ENCODE peak calls at places on chromosome 20, in four cellular contexts. U is tibial artery; K is CD8-positive, alpha-beta memory T cell; Q is uterus. O is an unnamed sample.

GRCh38 chr20:2799271-2799670 is 1.2 kb downstream of the CPXM1 start:
- DNase-seq in U (no peak), K (no peak), Q (no peak), O (no peak)

GRCh38 chr20:41889125-41889870 is 271.1 kb upstream of the CHD6 start:
- DNase-seq in U (no peak), K (no peak), Q (no peak), O (no peak)

GRCh38 chr20:8156603-8157079 is 24.6 kb downstream of the PLCB1 start:
- DNase-seq in Q (no peak), K (no peak), U (no peak), O (no peak)

GRCh38 chr20:32979201-32979998 is 24.8 kb downstream of the SUN5 start:
- DNase-seq in U (peak; percentile 44), K (no peak), Q (no peak), O (no peak)

GRCh38 chr20:57837208-57838035 is 127.6 kb upstream of the PMEPA1 start:
- DNase-seq in Q (no peak), U (no peak), K (no peak), O (no peak)

GRCh38 chr20:10263385-10264165 is 44.9 kb downstream of the SNAP25 start:
- DNase-seq in Q (no peak), K (no peak), U (no peak), O (no peak)

GRCh38 chr20:10739575-10739974 is 65.8 kb upstream of the JAG1 start:
- DNase-seq in Q (no peak), K (no peak), U (no peak), O (no peak)

GRCh38 chr20:37267684-37268313 is 6.2 kb upstream of the GHRH start:
- DNase-seq in U (no peak), K (no peak), Q (no peak), O (no peak)

GRCh38 chr20:37406010-37406998 is 60.4 kb downstream of the SRC start:
- DNase-seq in U (no peak), K (no peak), Q (peak; percentile 51), O (no peak)

GRCh38 chr20:52047811-52048302 is 143.7 kb downstream of the ZFP64 start:
- DNase-seq in Q (no peak), K (no peak), U (no peak), O (peak; percentile 6)

GRCh38 chr20:51531712-51532456 is 10.6 kb downstream of the NFATC2 start:
- DNase-seq in U (no peak), K (no peak), Q (no peak), O (no peak)

GRCh38 chr20:46814366-46815232 is 80.0 kb upstream of the EYA2 start:
- DNase-seq in Q (no peak), U (no peak), K (no peak), O (no peak)

GRCh38 chr20:56342783-56343182 is 16.0 kb upstream of the FAM210B start:
- DNase-seq in U (no peak), Q (no peak), K (no peak), O (no peak)

GRCh38 chr20:24809606-24810005 is 139.5 kb upstream of the CST7 start:
- DNase-seq in Q (no peak), U (no peak), K (no peak), O (no peak)

GRCh38 chr20:34022154-34022842 is 28.6 kb downstream of the RALY start:
- DNase-seq in K (no peak), U (no peak), Q (no peak), O (no peak)

DNA sequence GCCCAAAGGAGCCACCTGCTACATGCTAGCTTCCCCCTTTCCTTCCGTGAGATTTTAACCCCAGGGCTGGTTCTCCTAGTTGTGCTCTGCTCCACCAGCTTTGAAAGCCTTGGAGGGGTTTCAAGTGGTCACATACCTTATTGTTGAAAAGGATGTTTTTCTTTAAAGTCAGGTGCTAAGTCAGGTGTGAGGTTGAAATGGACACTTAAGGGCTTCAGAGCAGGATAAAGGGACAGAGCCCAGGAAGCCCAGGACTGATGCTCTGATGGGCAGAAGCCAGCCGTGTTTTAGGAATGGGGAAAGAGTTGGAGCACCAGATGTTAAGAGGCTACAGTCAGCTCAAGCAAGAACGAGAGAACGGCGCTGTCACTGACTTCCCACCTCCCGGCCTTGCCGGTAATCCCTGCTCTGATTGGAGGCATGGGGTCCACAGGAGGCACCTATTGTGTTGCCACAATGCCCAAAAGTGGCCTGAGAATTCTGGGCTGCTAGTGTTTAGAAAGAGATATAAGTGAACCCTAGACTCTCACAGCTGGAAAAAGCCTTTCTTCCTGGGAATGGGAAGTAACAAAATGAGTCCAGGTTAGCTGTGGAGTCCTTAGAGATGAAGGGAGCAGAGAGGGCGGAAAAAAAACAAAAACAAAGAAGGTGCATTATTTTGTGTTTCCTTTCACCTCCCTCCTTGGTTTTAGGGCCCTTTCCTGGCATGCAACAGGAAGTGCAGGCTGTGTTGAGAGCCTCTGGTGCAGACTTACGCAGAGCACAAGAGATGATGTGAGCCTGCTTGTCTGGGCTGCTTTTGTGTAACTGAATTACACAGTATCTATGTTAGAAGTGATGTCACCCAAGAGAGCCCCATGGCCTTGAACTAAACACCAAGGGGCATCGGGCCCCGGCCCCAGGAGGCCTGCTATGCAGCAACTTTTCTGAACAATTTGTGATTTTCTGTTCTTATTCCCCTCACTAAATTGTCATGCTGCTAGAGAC is 25.2 kb downstream of the GNAS start:
- DNase-seq in U (no peak), K (no peak), Q (no peak), O (no peak)
- H3K27ac ChIP-seq in U (no peak overlapping the region), K (no peak overlapping the region), Q (no peak overlapping the region), O (no peak overlapping the region)

GRCh38 chr20:55213653-55214052 is 738.3 kb downstream of the DOK5 start:
- DNase-seq in Q (no peak), K (no peak), U (no peak), O (no peak)
- H3K9me3 ChIP-seq in Q (no peaks in the 10 kb centered on the region), K (no peaks in the 10 kb centered on the region), U (no peaks in the 10 kb centered on the region), O (no peaks in the 10 kb centered on the region)

DNA sequence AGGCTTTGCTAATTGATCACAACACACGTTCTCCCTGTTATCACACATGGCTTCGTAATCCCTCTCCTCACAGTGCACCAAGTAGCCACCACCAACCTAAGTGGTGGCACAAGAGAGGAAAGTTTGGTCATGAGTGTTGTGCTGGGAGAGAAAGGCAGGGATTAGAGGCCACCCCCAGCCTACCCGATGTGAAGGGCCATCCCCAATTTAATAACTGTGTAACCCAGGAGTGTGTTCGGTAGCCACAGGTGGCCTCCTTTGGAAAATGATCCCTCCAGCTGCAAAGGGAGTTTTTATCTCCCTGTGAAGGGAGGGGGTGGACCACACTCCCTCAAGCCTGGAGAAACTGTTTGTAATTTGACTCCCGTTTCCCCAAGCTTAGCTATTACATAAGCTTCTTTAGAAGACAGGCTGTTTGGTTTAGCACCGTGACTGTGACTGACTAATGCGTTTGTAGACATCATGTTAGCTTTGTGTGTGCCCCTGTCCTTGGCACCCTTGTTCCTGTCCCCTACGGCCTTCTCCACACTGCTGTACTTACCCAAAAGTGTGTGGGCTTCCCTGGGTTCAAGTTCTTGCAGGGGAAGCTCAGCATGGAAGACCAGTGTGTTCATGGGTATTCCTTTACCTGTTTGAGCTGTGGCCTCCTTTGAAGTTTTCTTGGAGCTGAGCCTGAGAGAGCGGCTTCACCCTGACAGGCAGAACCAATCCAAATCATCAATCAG is 20.6 kb downstream of the PPP1R16B start:
- DNase-seq in K (no peak), U (no peak), Q (no peak), O (no peak)
- H3K4me3 ChIP-seq in K (no peak overlapping the region), U (no peak overlapping the region), Q (no peak overlapping the region), O (no peak overlapping the region)

GRCh38 chr20:44643596-44644383 is 7.7 kb downstream of the ADA start:
- DNase-seq in Q (peak; percentile 52), K (peak; percentile 59), U (no peak), O (peak; percentile 76)
- H3K27ac ChIP-seq in Q (peak overlapping the region; percentile 60), K (peak overlapping the region; percentile 69), U (no peak overlapping the region), O (peak overlapping the region; percentile 83)

DNA sequence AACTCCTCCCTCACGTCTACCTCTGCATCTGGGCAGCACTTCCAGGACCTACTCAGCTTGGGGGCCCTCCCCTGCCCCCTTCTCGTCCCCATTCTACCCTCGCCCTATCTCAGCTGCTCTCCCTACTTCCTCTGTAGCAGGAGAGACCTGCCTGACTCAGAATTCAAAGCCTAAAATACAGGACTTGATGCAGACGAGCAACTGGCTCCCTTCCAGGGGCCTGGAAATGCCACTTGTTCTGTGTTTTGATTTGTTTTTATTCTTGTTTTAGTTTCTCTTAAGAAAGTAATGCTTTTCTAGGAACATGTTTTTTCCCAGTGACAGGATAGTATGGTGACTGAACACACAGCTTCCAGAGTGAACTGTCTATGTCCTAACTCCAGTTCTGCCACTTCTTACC is 320.4 kb upstream of the CDH4 start:
- DNase-seq in U (no peak), K (no peak), Q (no peak), O (no peak)
- H3K9me3 ChIP-seq in U (no peaks in the 10 kb centered on the region), K (no peaks in the 10 kb centered on the region), Q (no peaks in the 10 kb centered on the region), O (no peaks in the 10 kb centered on the region)

GRCh38 chr20:31568041-31568731 is 36.9 kb upstream of the ID1 start:
- DNase-seq in K (no peak), U (no peak), Q (no peak), O (no peak)
- H3K4me3 ChIP-seq in K (no peak overlapping the region), U (no peak overlapping the region), Q (no peak overlapping the region), O (no peak overlapping the region)

GRCh38 chr20:23161968-23162696 is 76.0 kb upstream of the CD93 start:
- DNase-seq in K (no peak), U (peak; percentile 89), Q (peak; percentile 43), O (peak; percentile 72)
- H3K27ac ChIP-seq in K (peak overlapping the region; percentile 24), U (peak overlapping the region; percentile 90), Q (peak overlapping the region; percentile 27), O (peak overlapping the region; percentile 79)

DNA sequence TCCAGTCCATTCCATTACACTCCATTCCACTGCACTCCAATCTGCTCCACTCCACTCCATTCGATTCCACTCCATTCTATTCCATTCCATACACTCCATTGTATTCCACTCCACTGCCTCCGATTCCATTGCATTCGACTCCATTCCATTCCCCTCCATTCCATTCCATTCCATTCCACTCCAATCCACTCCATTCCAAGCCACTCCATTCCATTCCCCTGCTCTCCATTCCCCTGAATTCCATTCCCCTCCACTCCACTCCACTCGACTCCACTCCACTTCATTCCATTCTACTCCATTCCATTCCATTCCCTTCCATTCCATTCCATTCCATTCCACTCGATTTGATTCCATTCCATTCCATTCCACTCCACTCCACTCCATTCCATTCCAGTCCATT is 25.7 kb upstream of the DEFB125 start:
- DNase-seq in Q (no peak), K (no peak), U (no peak), O (no peak)
- H3K9me3 ChIP-seq in Q (no peaks in the 10 kb centered on the region), K (no peaks in the 10 kb centered on the region), U (no peaks in the 10 kb centered on the region), O (no peaks in the 10 kb centered on the region)

GRCh38 chr20:1003920-1004697 is 2.0 kb upstream of the RSPO4 start:
- DNase-seq in K (no peak), Q (no peak), U (peak; percentile 9), O (no peak)

GRCh38 chr20:1001981-1002681 is at the start of gene RSPO4:
- DNase-seq in Q (no peak), K (no peak), U (peak; percentile 62), O (no peak)

GRCh38 chr20:1001116-1001515 is 995 bp downstream of the RSPO4 start:
- DNase-seq in K (no peak), U (peak; percentile 55), Q (no peak), O (no peak)

GRCh38 chr20:1005452-1006027 is 3.4 kb upstream of the RSPO4 start:
- DNase-seq in Q (no peak), K (no peak), U (no peak), O (no peak)

GRCh38 chr20:1002682-1003561 is 811 bp upstream of the RSPO4 start:
- DNase-seq in Q (no peak), U (peak; percentile 13), K (no peak), O (no peak)
- H3K4me3 ChIP-seq in Q (no peak overlapping the region), U (no peak overlapping the region), K (no peak overlapping the region), O (no peak overlapping the region)

DNA sequence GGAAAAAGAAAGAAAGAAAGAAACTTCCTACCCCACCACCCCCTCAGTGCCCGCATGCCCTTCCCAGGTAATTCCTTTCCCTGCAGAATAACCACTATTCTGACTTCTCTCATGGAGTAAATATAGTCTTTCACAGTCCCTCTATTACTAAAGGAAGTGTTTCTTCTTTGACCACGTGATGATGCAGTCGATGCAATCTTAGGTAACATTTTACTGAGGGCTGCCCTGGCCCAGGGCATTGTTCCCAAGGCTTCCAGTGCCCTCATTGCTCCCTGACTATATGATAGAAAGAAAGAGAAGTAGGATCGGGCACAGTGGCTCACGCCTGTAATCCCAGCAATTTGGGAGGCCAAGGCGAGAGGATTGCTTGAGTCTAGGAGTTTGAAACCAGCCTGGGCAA is 29.1 kb downstream of the ARHGAP40 start:
- DNase-seq in U (no peak), Q (no peak), K (no peak), O (no peak)
- H3K27ac ChIP-seq in U (no peak overlapping the region), Q (no peak overlapping the region), K (no peak overlapping the region), O (no peak overlapping the region)

O was measured in heart right ventricle.